ENCODE peak calls at places on chromosomes 7 and 10, in eight cellular contexts. A, M, I, N, C, V, X and B are unnamed samples.

GRCh38 chr7:137109966-137110930 is 233.3 kb downstream of the PTN start:
- DNase-seq in A (no peak), M (no peak), I (no peak), N (no peak), C (no peak), V (no peak), X (no peak), B (no peak)

GRCh38 chr7:37732253-37732652 is 48.7 kb downstream of the GPR141 start:
- DNase-seq in A (peak), M (peak), I (peak), N (no peak), C (peak), V (no peak), X (no peak), B (no peak)

GRCh38 chr7:2818653-2819052 is 25.5 kb downstream of the GNA12 start:
- DNase-seq in A (no peak), M (no peak), I (no peak), N (no peak), C (no peak), V (no peak), X (no peak), B (no peak)

GRCh38 chr10:72171175-72171630 is 44.6 kb upstream of the ANAPC16 start:
- DNase-seq in A (no peak), M (no peak), I (no peak), N (no peak), C (no peak), V (no peak), X (no peak), B (peak)

GRCh38 chr10:13636776-13637175 is 50.0 kb downstream of the PRPF18 start:
- DNase-seq in A (no peak), M (no peak), I (no peak), N (no peak), C (no peak), V (no peak), X (no peak), B (no peak)

GRCh38 chr7:130708766-130709165 is 22.4 kb upstream of the TSGA13 start:
- DNase-seq in A (no peak), M (no peak), I (no peak), N (no peak), C (no peak), V (no peak), X (no peak), B (no peak)

GRCh38 chr10:1754506-1755177 is 17.3 kb upstream of the ADARB2 start:
- DNase-seq in A (no peak), M (no peak), I (peak), N (no peak), C (peak), V (no peak), X (no peak), B (no peak)

GRCh38 chr7:150446288-150446938 is 4.0 kb upstream of the GIMAP8 start:
- DNase-seq in A (no peak), M (no peak), I (no peak), N (no peak), C (no peak), V (no peak), X (no peak), B (no peak)

GRCh38 chr10:27724287-27724686 is 21.3 kb downstream of the MKX start:
- DNase-seq in A (no peak), M (no peak), I (peak), N (no peak), C (no peak), V (no peak), X (no peak), B (no peak)

GRCh38 chr7:139641337-139641992 is 118.0 kb downstream of the CLEC2L start:
- DNase-seq in A (no peak), M (no peak), I (no peak), N (no peak), C (no peak), V (no peak), X (no peak), B (no peak)

GRCh38 chr7:135282621-135283295 is 49.1 kb downstream of the STRA8 start:
- DNase-seq in A (no peak), M (no peak), I (no peak), N (no peak), C (no peak), V (no peak), X (peak), B (no peak)

GRCh38 chr10:51389415-51390342 is 309.7 kb downstream of the CSTF2T start:
- DNase-seq in A (peak), M (no peak), I (peak), N (no peak), C (peak), V (no peak), X (no peak), B (peak)

GRCh38 chr7:105298439-105298894 is 90.3 kb downstream of the SRPK2 start:
- DNase-seq in A (no peak), M (no peak), I (no peak), N (no peak), C (no peak), V (no peak), X (no peak), B (no peak)

GRCh38 chr10:81688459-81688858 is 186.5 kb upstream of the NRG3 start:
- DNase-seq in A (no peak), M (no peak), I (no peak), N (no peak), C (no peak), V (no peak), X (no peak), B (no peak)

GRCh38 chr7:30148951-30149459 is 14.2 kb downstream of the MTURN start:
- DNase-seq in A (no peak), M (no peak), I (no peak), N (no peak), C (no peak), V (no peak), X (no peak), B (no peak)

GRCh38 chr7:47816647-47817046 is 131.6 kb downstream of the PKD1L1 start:
- DNase-seq in A (no peak), M (no peak), I (no peak), N (no peak), C (no peak), V (no peak), X (no peak), B (no peak)

GRCh38 chr10:118362103-118362502 is 20.0 kb upstream of the FAM204A start:
- DNase-seq in A (no peak), M (no peak), I (no peak), N (no peak), C (no peak), V (no peak), X (no peak), B (no peak)